ENCODE peak calls at places on chromosome 11, in ten cellular contexts. One of them, this sample, is unnamed.

GRCh38 chr11:74780277-74780870 is 31.7 kb downstream of the RNF169 start:
- DNase-seq in iris pigment epithelial cell: peak
- DNase-seq in astrocyte of the spinal cord: no peak
- DNase-seq in endothelial cell: no peak
- DNase-seq in Ammon's horn: no peak
- DNase-seq in putamen: no peak
- DNase-seq in stimulated activated CD4-positive, alpha-beta T cell treated with anti-CD3 and anti-CD28 coated beads, Interleukin-12 subunit alpha, Interleukin-12 subunit beta, amount 100 ng/mL, for 48 hours: no peak
- DNase-seq in activated CD8-positive, alpha-beta memory T cell treated with anti-CD3 and anti-CD28 coated beads, Interleukin-2, amount 10 ng/mL, durations not matched to agents 7 days and 5 days: no peak
- DNase-seq in bronchial epithelial cell: no peak
- DNase-seq in pancreas: no peak
- DNase-seq in this sample: no peak

GRCh38 chr11:119446871-119447663 is 24.1 kb upstream of the THY1 start:
- DNase-seq in Ammon's horn: no peak
- DNase-seq in iris pigment epithelial cell: no peak
- DNase-seq in endothelial cell: no peak
- DNase-seq in bronchial epithelial cell: no peak
- DNase-seq in astrocyte of the spinal cord: no peak
- DNase-seq in putamen: no peak
- DNase-seq in stimulated activated CD4-positive, alpha-beta T cell treated with anti-CD3 and anti-CD28 coated beads, Interleukin-12 subunit alpha, Interleukin-12 subunit beta, amount 100 ng/mL, for 48 hours: no peak
- DNase-seq in pancreas: no peak
- DNase-seq in activated CD8-positive, alpha-beta memory T cell treated with anti-CD3 and anti-CD28 coated beads, Interleukin-2, amount 10 ng/mL, durations not matched to agents 7 days and 5 days: peak
- DNase-seq in this sample: no peak

GRCh38 chr11:111601979-111602864 is at the start of gene SIK2:
- DNase-seq in endothelial cell: peak
- DNase-seq in stimulated activated CD4-positive, alpha-beta T cell treated with anti-CD3 and anti-CD28 coated beads, Interleukin-12 subunit alpha, Interleukin-12 subunit beta, amount 100 ng/mL, for 48 hours: peak
- DNase-seq in putamen: peak
- DNase-seq in pancreas: peak
- DNase-seq in bronchial epithelial cell: peak
- DNase-seq in Ammon's horn: peak
- DNase-seq in astrocyte of the spinal cord: peak
- DNase-seq in iris pigment epithelial cell: peak
- DNase-seq in activated CD8-positive, alpha-beta memory T cell treated with anti-CD3 and anti-CD28 coated beads, Interleukin-2, amount 10 ng/mL, durations not matched to agents 7 days and 5 days: peak
- DNase-seq in this sample: peak

GRCh38 chr11:8768625-8769333 is 86.2 kb downstream of the RPL27A start:
- DNase-seq in bronchial epithelial cell: peak
- DNase-seq in stimulated activated CD4-positive, alpha-beta T cell treated with anti-CD3 and anti-CD28 coated beads, Interleukin-12 subunit alpha, Interleukin-12 subunit beta, amount 100 ng/mL, for 48 hours: no peak
- DNase-seq in pancreas: no peak
- DNase-seq in endothelial cell: no peak
- DNase-seq in astrocyte of the spinal cord: peak
- DNase-seq in putamen: no peak
- DNase-seq in Ammon's horn: no peak
- DNase-seq in activated CD8-positive, alpha-beta memory T cell treated with anti-CD3 and anti-CD28 coated beads, Interleukin-2, amount 10 ng/mL, durations not matched to agents 7 days and 5 days: peak
- DNase-seq in iris pigment epithelial cell: peak
- DNase-seq in this sample: no peak

GRCh38 chr11:127133061-127133460 is 132.5 kb upstream of the KIRREL3 start:
- DNase-seq in bronchial epithelial cell: no peak
- DNase-seq in astrocyte of the spinal cord: no peak
- DNase-seq in iris pigment epithelial cell: no peak
- DNase-seq in putamen: no peak
- DNase-seq in pancreas: no peak
- DNase-seq in Ammon's horn: no peak
- DNase-seq in endothelial cell: no peak
- DNase-seq in stimulated activated CD4-positive, alpha-beta T cell treated with anti-CD3 and anti-CD28 coated beads, Interleukin-12 subunit alpha, Interleukin-12 subunit beta, amount 100 ng/mL, for 48 hours: no peak
- DNase-seq in activated CD8-positive, alpha-beta memory T cell treated with anti-CD3 and anti-CD28 coated beads, Interleukin-2, amount 10 ng/mL, durations not matched to agents 7 days and 5 days: no peak
- DNase-seq in this sample: no peak

GRCh38 chr11:65078151-65078550 is 5.7 kb downstream of the CDCA5 start:
- DNase-seq in endothelial cell: peak
- DNase-seq in iris pigment epithelial cell: peak
- DNase-seq in astrocyte of the spinal cord: peak
- DNase-seq in putamen: no peak
- DNase-seq in activated CD8-positive, alpha-beta memory T cell treated with anti-CD3 and anti-CD28 coated beads, Interleukin-2, amount 10 ng/mL, durations not matched to agents 7 days and 5 days: peak
- DNase-seq in Ammon's horn: no peak
- DNase-seq in pancreas: no peak
- DNase-seq in stimulated activated CD4-positive, alpha-beta T cell treated with anti-CD3 and anti-CD28 coated beads, Interleukin-12 subunit alpha, Interleukin-12 subunit beta, amount 100 ng/mL, for 48 hours: peak
- DNase-seq in bronchial epithelial cell: peak
- DNase-seq in this sample: no peak

GRCh38 chr11:87425943-87426342 is 388.2 kb downstream of the TMEM135 start:
- DNase-seq in activated CD8-positive, alpha-beta memory T cell treated with anti-CD3 and anti-CD28 coated beads, Interleukin-2, amount 10 ng/mL, durations not matched to agents 7 days and 5 days: no peak
- DNase-seq in endothelial cell: no peak
- DNase-seq in astrocyte of the spinal cord: peak
- DNase-seq in stimulated activated CD4-positive, alpha-beta T cell treated with anti-CD3 and anti-CD28 coated beads, Interleukin-12 subunit alpha, Interleukin-12 subunit beta, amount 100 ng/mL, for 48 hours: no peak
- DNase-seq in bronchial epithelial cell: no peak
- DNase-seq in pancreas: no peak
- DNase-seq in putamen: no peak
- DNase-seq in iris pigment epithelial cell: no peak
- DNase-seq in Ammon's horn: no peak
- DNase-seq in this sample: no peak

GRCh38 chr11:95358516-95359322 is 127.7 kb upstream of the SESN3 start:
- DNase-seq in activated CD8-positive, alpha-beta memory T cell treated with anti-CD3 and anti-CD28 coated beads, Interleukin-2, amount 10 ng/mL, durations not matched to agents 7 days and 5 days: no peak
- DNase-seq in astrocyte of the spinal cord: no peak
- DNase-seq in stimulated activated CD4-positive, alpha-beta T cell treated with anti-CD3 and anti-CD28 coated beads, Interleukin-12 subunit alpha, Interleukin-12 subunit beta, amount 100 ng/mL, for 48 hours: no peak
- DNase-seq in bronchial epithelial cell: peak
- DNase-seq in pancreas: no peak
- DNase-seq in endothelial cell: no peak
- DNase-seq in iris pigment epithelial cell: no peak
- DNase-seq in putamen: no peak
- DNase-seq in Ammon's horn: no peak
- DNase-seq in this sample: no peak

GRCh38 chr11:6695377-6695776 is 12.2 kb upstream of the MRPL17 start:
- DNase-seq in endothelial cell: no peak
- DNase-seq in stimulated activated CD4-positive, alpha-beta T cell treated with anti-CD3 and anti-CD28 coated beads, Interleukin-12 subunit alpha, Interleukin-12 subunit beta, amount 100 ng/mL, for 48 hours: no peak
- DNase-seq in putamen: no peak
- DNase-seq in astrocyte of the spinal cord: peak
- DNase-seq in bronchial epithelial cell: no peak
- DNase-seq in pancreas: no peak
- DNase-seq in iris pigment epithelial cell: peak
- DNase-seq in activated CD8-positive, alpha-beta memory T cell treated with anti-CD3 and anti-CD28 coated beads, Interleukin-2, amount 10 ng/mL, durations not matched to agents 7 days and 5 days: no peak
- DNase-seq in Ammon's horn: no peak
- DNase-seq in this sample: no peak

GRCh38 chr11:92759571-92760214 is 209.8 kb upstream of the MTNR1B start:
- DNase-seq in Ammon's horn: no peak
- DNase-seq in activated CD8-positive, alpha-beta memory T cell treated with anti-CD3 and anti-CD28 coated beads, Interleukin-2, amount 10 ng/mL, durations not matched to agents 7 days and 5 days: no peak
- DNase-seq in endothelial cell: no peak
- DNase-seq in stimulated activated CD4-positive, alpha-beta T cell treated with anti-CD3 and anti-CD28 coated beads, Interleukin-12 subunit alpha, Interleukin-12 subunit beta, amount 100 ng/mL, for 48 hours: no peak
- DNase-seq in bronchial epithelial cell: no peak
- DNase-seq in astrocyte of the spinal cord: no peak
- DNase-seq in pancreas: no peak
- DNase-seq in putamen: no peak
- DNase-seq in iris pigment epithelial cell: no peak
- DNase-seq in this sample: no peak

GRCh38 chr11:113839842-113840241 is 35.5 kb downstream of the USP28 start:
- DNase-seq in bronchial epithelial cell: no peak
- DNase-seq in astrocyte of the spinal cord: no peak
- DNase-seq in stimulated activated CD4-positive, alpha-beta T cell treated with anti-CD3 and anti-CD28 coated beads, Interleukin-12 subunit alpha, Interleukin-12 subunit beta, amount 100 ng/mL, for 48 hours: no peak
- DNase-seq in iris pigment epithelial cell: no peak
- DNase-seq in endothelial cell: no peak
- DNase-seq in pancreas: no peak
- DNase-seq in activated CD8-positive, alpha-beta memory T cell treated with anti-CD3 and anti-CD28 coated beads, Interleukin-2, amount 10 ng/mL, durations not matched to agents 7 days and 5 days: no peak
- DNase-seq in putamen: no peak
- DNase-seq in Ammon's horn: peak
- DNase-seq in this sample: no peak

GRCh38 chr11:31160504-31161422 is 208.8 kb downstream of the DCDC1 start:
- DNase-seq in putamen: no peak
- DNase-seq in bronchial epithelial cell: peak
- DNase-seq in astrocyte of the spinal cord: no peak
- DNase-seq in Ammon's horn: no peak
- DNase-seq in endothelial cell: peak
- DNase-seq in stimulated activated CD4-positive, alpha-beta T cell treated with anti-CD3 and anti-CD28 coated beads, Interleukin-12 subunit alpha, Interleukin-12 subunit beta, amount 100 ng/mL, for 48 hours: no peak
- DNase-seq in iris pigment epithelial cell: peak
- DNase-seq in activated CD8-positive, alpha-beta memory T cell treated with anti-CD3 and anti-CD28 coated beads, Interleukin-2, amount 10 ng/mL, durations not matched to agents 7 days and 5 days: no peak
- DNase-seq in pancreas: no peak
- DNase-seq in this sample: no peak

GRCh38 chr11:9639985-9640384 is 23.9 kb upstream of the SWAP70 start:
- DNase-seq in stimulated activated CD4-positive, alpha-beta T cell treated with anti-CD3 and anti-CD28 coated beads, Interleukin-12 subunit alpha, Interleukin-12 subunit beta, amount 100 ng/mL, for 48 hours: no peak
- DNase-seq in pancreas: no peak
- DNase-seq in iris pigment epithelial cell: peak
- DNase-seq in activated CD8-positive, alpha-beta memory T cell treated with anti-CD3 and anti-CD28 coated beads, Interleukin-2, amount 10 ng/mL, durations not matched to agents 7 days and 5 days: no peak
- DNase-seq in bronchial epithelial cell: no peak
- DNase-seq in Ammon's horn: peak
- DNase-seq in putamen: no peak
- DNase-seq in astrocyte of the spinal cord: no peak
- DNase-seq in endothelial cell: no peak
- DNase-seq in this sample: no peak

This sample was measured in posterior vena cava.